ENCODE peak calls at places on chromosomes 3 and 15, in eight cellular contexts. T, N, W, K, J, B, V and Q are unnamed samples.

GRCh38 chr3:69051796-69052566 is at the start of gene TMF1:
- DNase-seq in T (peak), N (peak), W (peak), K (peak), J (peak), B (peak), V (peak), Q (peak)

GRCh38 chr15:50107157-50107556 is 11.9 kb downstream of the ATP8B4 start:
- DNase-seq in T (no peak), N (no peak), W (no peak), K (no peak), J (no peak), B (no peak), V (no peak), Q (no peak)

GRCh38 chr3:121601212-121601812 is 8.1 kb downstream of the FBXO40 start:
- DNase-seq in T (no peak), N (no peak), W (no peak), K (no peak), J (no peak), B (no peak), V (no peak), Q (no peak)

GRCh38 chr15:77384589-77385359 is 35.1 kb downstream of the PEAK1 start:
- DNase-seq in T (no peak), N (no peak), W (no peak), K (no peak), J (no peak), B (no peak), V (no peak), Q (no peak)

GRCh38 chr15:27847775-27848710 is 251.1 kb downstream of the OCA2 start:
- DNase-seq in T (no peak), N (no peak), W (no peak), K (no peak), J (no peak), B (no peak), V (no peak), Q (no peak)

GRCh38 chr15:99305761-99306505 is 54.7 kb downstream of the LRRC28 start:
- DNase-seq in T (peak), N (no peak), W (no peak), K (peak), J (no peak), B (peak), V (peak), Q (no peak)

GRCh38 chr3:11389570-11390268 is 117.5 kb downstream of the ATG7 start:
- DNase-seq in T (no peak), N (no peak), W (no peak), K (no peak), J (no peak), B (peak), V (no peak), Q (no peak)

GRCh38 chr3:30689202-30689641 is 82.8 kb downstream of the TGFBR2 start:
- DNase-seq in T (peak), N (no peak), W (no peak), K (no peak), J (peak), B (peak), V (no peak), Q (no peak)

GRCh38 chr15:58344164-58345070 is 87.4 kb upstream of the LIPC start:
- DNase-seq in T (no peak), N (no peak), W (no peak), K (no peak), J (no peak), B (no peak), V (no peak), Q (no peak)

GRCh38 chr3:117885046-117885445 is 1149.6 kb downstream of the IGSF11 start:
- DNase-seq in T (no peak), N (no peak), W (no peak), K (no peak), J (no peak), B (peak), V (no peak), Q (no peak)

GRCh38 chr3:10505050-10505790 is at the start of gene ATP2B2:
- DNase-seq in T (no peak), N (no peak), W (no peak), K (no peak), J (peak), B (no peak), V (no peak), Q (no peak)

GRCh38 chr15:77632760-77633133 is at the start of gene LINGO1:
- DNase-seq in T (no peak), N (peak), W (no peak), K (no peak), J (peak), B (no peak), V (no peak), Q (no peak)

GRCh38 chr3:71061581-71061980 is 521.9 kb downstream of the FOXP1 start:
- DNase-seq in T (no peak), N (no peak), W (no peak), K (no peak), J (no peak), B (peak), V (no peak), Q (no peak)

GRCh38 chr15:78396976-78397375 is 41.0 kb upstream of the IREB2 start:
- DNase-seq in T (no peak), N (no peak), W (no peak), K (no peak), J (peak), B (peak), V (peak), Q (no peak)

GRCh38 chr3:39812537-39812936 is 3.1 kb downstream of the MYRIP start:
- DNase-seq in T (no peak), N (no peak), W (no peak), K (no peak), J (no peak), B (peak), V (no peak), Q (no peak)
- TF ChIP-seq CTCF in T (peak), N (peak), W (no peak), K (peak), J (peak), B (peak), V (peak), Q (peak)

GRCh38 chr3:67654099-67654831 is at the start of gene SUCLG2:
- DNase-seq in T (no peak), N (peak), W (peak), K (peak), J (peak), B (peak), V (peak), Q (peak)
- TF ChIP-seq CTCF in T (no peak), N (no peak), W (no peak), K (no peak), J (no peak), B (no peak), V (no peak), Q (no peak)

DNA sequence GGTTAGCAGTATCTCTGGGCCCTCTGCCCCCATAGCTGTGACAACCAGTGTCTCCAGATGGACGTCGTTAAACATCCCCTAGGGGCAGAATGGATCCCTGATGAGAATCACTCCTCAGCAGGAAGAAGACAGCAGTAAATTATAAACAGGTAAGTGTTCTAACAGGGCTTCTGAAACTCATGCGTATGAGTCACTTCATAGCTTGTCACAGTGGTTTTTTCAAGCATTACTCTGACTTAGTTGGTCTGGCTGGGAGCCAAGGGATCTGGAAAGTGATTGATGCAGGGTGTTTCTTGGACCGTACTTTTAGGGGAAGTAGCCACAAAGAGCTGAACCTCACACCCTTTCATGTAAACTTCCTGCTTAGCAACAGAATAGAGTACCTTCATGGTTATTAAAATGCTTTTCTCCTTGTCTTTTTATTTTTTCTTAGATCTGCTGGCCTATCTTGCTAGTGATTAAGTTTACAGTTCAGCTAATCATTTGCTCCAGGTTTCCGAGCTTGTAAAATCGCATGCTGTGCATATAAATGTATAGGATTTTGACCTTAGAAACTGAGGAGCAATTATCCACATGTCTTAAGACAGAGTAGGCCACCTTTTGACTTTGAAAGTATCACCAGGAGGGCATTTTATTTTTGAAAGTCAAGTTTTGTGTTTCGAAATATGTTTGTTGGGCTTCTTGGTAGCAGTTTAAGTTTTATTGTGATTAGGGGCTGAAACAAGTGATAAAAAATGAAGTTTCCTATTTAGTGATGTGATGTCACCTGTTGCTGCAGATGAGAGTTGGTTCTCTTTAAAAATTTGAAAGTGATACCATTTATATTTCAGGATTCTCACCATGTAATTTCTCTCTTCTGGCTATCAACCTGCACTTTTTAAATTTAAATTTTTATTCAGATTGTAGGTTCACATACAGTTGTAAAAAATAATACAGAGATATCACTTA is 333.9 kb downstream of the PTPRG start:
- DNase-seq in T (peak), N (no peak), W (no peak), K (peak), J (peak), B (peak), V (peak), Q (no peak)
- TF ChIP-seq CTCF in T (peak), N (no peak), W (no peak), K (no peak), J (no peak), B (no peak), V (no peak), Q (peak)

GRCh38 chr15:84871428-84871985 is 13.0 kb upstream of the SLC28A1 start:
- DNase-seq in T (no peak), N (no peak), W (no peak), K (no peak), J (no peak), B (no peak), V (no peak), Q (no peak)
- TF ChIP-seq CTCF in T (no peak), N (peak), W (no peak), K (no peak), J (no peak), B (no peak), V (no peak), Q (no peak)

GRCh38 chr3:156761713-156762575 is 64.2 kb upstream of the LEKR1 start:
- DNase-seq in T (no peak), N (no peak), W (no peak), K (no peak), J (no peak), B (peak), V (no peak), Q (no peak)
- TF ChIP-seq CTCF in T (no peak), N (no peak), W (no peak), K (no peak), J (no peak), B (no peak), V (no peak), Q (no peak)

GRCh38 chr3:124620600-124621063 is 109.6 kb upstream of the UMPS start:
- DNase-seq in T (no peak), N (no peak), W (no peak), K (no peak), J (peak), B (peak), V (no peak), Q (no peak)
- TF ChIP-seq CTCF in T (no peak), N (no peak), W (no peak), K (no peak), J (peak), B (no peak), V (no peak), Q (no peak)

GRCh38 chr3:123412076-123412475 is 36.8 kb downstream of the ADCY5 start:
- DNase-seq in T (no peak), N (no peak), W (peak), K (no peak), J (no peak), B (no peak), V (no peak), Q (no peak)
- TF ChIP-seq CTCF in T (no peak), N (peak), W (no peak), K (peak), J (no peak), B (no peak), V (no peak), Q (peak)

GRCh38 chr3:196432137-196432879 is at the start of gene UBXN7:
- DNase-seq in T (peak), N (peak), W (peak), K (peak), J (peak), B (peak), V (peak), Q (peak)

DNA sequence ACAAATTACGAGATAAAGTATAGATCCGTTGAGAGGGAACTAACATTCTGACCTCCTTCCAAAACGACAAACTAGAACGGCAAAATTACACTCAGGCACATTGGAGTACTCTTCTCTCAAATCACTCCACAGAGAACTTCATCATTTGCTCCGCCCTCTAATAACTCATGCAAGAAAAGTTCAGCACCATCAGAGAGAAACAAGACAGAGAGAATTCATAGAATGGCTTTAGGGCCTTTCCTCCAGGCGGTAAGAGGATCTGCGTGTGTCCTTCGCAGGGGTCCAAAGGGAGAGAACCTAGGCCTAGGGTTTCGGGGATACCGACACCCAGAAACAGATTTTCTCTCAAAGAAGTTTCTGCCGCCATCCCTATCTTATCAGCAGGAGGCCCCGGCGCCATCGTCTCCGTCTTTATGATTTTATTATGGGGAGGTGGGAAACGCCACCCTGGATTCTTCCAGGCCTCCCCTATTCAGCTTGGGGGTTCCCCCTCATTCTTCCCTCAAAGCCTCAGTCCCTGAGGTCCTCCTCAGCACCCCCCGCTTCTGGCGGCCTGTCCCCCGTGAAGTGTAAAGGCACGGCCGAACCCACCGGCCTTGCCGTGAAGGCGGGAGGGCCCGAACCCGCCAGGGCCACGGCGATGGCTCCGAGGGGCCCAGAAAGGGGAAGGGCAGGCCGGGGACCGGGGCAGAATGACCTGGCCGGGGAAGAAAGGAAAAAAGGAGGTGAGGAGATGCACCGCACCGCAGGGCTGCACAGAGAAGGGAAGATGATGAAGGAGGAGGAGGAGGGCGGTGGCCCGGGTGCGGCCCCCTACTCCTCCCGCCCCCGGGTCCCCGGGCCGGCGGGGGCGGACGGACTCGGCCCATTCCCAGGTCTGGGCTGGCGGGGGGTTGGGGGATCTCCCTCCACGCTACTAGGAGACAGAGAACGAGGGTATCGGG is 762 bp downstream of the UBXN7 start:
- DNase-seq in T (peak), N (peak), W (peak), K (no peak), J (peak), B (peak), V (no peak), Q (peak)
- TF ChIP-seq CTCF in T (no peak), N (no peak), W (no peak), K (no peak), J (no peak), B (no peak), V (no peak), Q (no peak)